ENCODE peak calls at places on chromosomes 3 and 15, in seven cellular contexts. O is IMR-90, G is T follicular helper cell, P is KG1, Z is HS-5, B is myocyte, N is NCI-H2029. L is an unnamed sample.

GRCh38 chr3:128051459-128051836 is 789 bp upstream of the SEC61A1 start:
- DNase-seq in N (no peak), P (no peak), Z (no peak), O (no peak), G (no peak), B (no peak), L (no peak)

GRCh38 chr3:183664913-183665381 is 29.5 kb downstream of the KLHL24 start:
- DNase-seq in Z (peak), N (no peak), B (peak), G (no peak), O (peak), P (no peak), L (peak)

GRCh38 chr3:172307143-172307560 is 141.1 kb downstream of the GHSR start:
- DNase-seq in N (no peak), B (peak), G (no peak), O (peak), P (no peak), Z (no peak), L (no peak)

GRCh38 chr3:26590919-26591318 is 31.7 kb upstream of the LRRC3B start:
- DNase-seq in N (no peak), P (no peak), G (no peak), Z (no peak), O (no peak), B (no peak), L (no peak)

GRCh38 chr15:81163961-81164800 is 30.1 kb downstream of the CFAP161 start:
- DNase-seq in Z (no peak), P (no peak), B (no peak), G (no peak), N (no peak), O (peak), L (no peak)

GRCh38 chr15:77702211-77702957 is 69.7 kb upstream of the LINGO1 start:
- DNase-seq in G (no peak), O (peak), Z (no peak), P (no peak), N (no peak), B (peak), L (no peak)

GRCh38 chr15:62469874-62470688 is 305.0 kb upstream of the C2CD4B start:
- DNase-seq in P (no peak), B (peak), N (no peak), O (peak), Z (peak), G (no peak), L (peak)

GRCh38 chr3:103372031-103372430 is 937.2 kb downstream of the ZPLD1 start:
- DNase-seq in N (no peak), O (no peak), Z (no peak), B (no peak), G (no peak), P (no peak), L (no peak)

GRCh38 chr15:40246496-40247275 is 7.8 kb downstream of the PAK6 start:
- DNase-seq in P (no peak), O (no peak), B (no peak), Z (no peak), N (no peak), G (no peak), L (no peak)

GRCh38 chr3:177772908-177773557 is 575.8 kb upstream of the TBL1XR1 start:
- DNase-seq in B (peak), Z (no peak), N (peak), G (no peak), P (no peak), O (no peak), L (peak)

GRCh38 chr3:130480736-130481135 is 36.2 kb upstream of the COL6A6 start:
- DNase-seq in P (no peak), O (peak), B (peak), G (no peak), N (no peak), Z (no peak), L (no peak)

GRCh38 chr3:29694331-29694730 is 413.5 kb downstream of the RBMS3 start:
- DNase-seq in Z (peak), B (no peak), P (no peak), O (no peak), N (no peak), G (no peak), L (no peak)

GRCh38 chr3:160588023-160588422 is 22.7 kb upstream of the KPNA4 start:
- DNase-seq in P (no peak), B (no peak), Z (no peak), O (no peak), N (no peak), G (no peak), L (no peak)

GRCh38 chr3:50620420-50620819 is 3.5 kb downstream of the MAPKAPK3 start:
- DNase-seq in O (no peak), B (peak), P (peak), N (no peak), G (no peak), Z (no peak), L (no peak)

GRCh38 chr3:188192034-188192433 is 38.1 kb downstream of the LPP start:
- DNase-seq in B (no peak), N (no peak), G (no peak), Z (no peak), P (no peak), O (no peak), L (no peak)

GRCh38 chr15:83284563-83285283 is at the start of gene BNC1:
- DNase-seq in Z (no peak), P (no peak), G (no peak), N (no peak), O (no peak), B (no peak), L (no peak)

GRCh38 chr3:129502641-129503386 is 25.6 kb upstream of the RHO start:
- DNase-seq in Z (no peak), N (no peak), B (no peak), O (no peak), G (no peak), P (no peak), L (peak)

GRCh38 chr3:163708428-163708827 is 1369.9 kb downstream of the SI start:
- DNase-seq in N (no peak), Z (no peak), O (no peak), G (no peak), B (no peak), P (no peak), L (no peak)

GRCh38 chr15:88616240-88616639 is 4.9 kb upstream of the AEN start:
- DNase-seq in N (no peak), B (no peak), O (no peak), Z (no peak), P (no peak), G (no peak), L (no peak)

GRCh38 chr3:120688121-120688520 is 6.1 kb upstream of the HGD start:
- DNase-seq in B (peak), G (no peak), P (no peak), N (no peak), Z (peak), O (peak), L (no peak)

GRCh38 chr3:15368561-15369135 is 36.3 kb upstream of the SH3BP5 start:
- DNase-seq in P (no peak), Z (no peak), O (no peak), B (no peak), G (no peak), N (no peak), L (no peak)

GRCh38 chr3:57872606-57873005 is 116.5 kb downstream of the SLMAP start:
- DNase-seq in P (no peak), Z (no peak), N (no peak), G (no peak), O (peak), B (no peak), L (no peak)

L was measured in DMS79 treated with DMSO at 0.1 percent for 48 hours.